ENCODE peak calls at places on chromosome 19, in four cellular contexts. One of them, this sample, is unnamed. For H3K4me1, the result is how much of the 10 kb centered on the place peaks cover.

GRCh38 chr19:17385878-17386611 is 8.0 kb downstream of the CCDC194 start:
- DNase-seq in mesendoderm: peak
- DNase-seq in DND-41: peak
- DNase-seq in neuronal stem cell: no peak
- DNase-seq in this sample: peak

GRCh38 chr19:45076029-45076850 is at the start of gene ZNF296:
- DNase-seq in mesendoderm: peak
- DNase-seq in DND-41: no peak
- DNase-seq in neuronal stem cell: peak
- DNase-seq in this sample: peak

GRCh38 chr19:40616178-40616577 is 15.0 kb downstream of the LTBP4 start:
- DNase-seq in mesendoderm: no peak
- DNase-seq in DND-41: no peak
- DNase-seq in neuronal stem cell: no peak
- DNase-seq in this sample: no peak

GRCh38 chr19:38401148-38401547 is 1.7 kb upstream of the FAM98C start:
- DNase-seq in mesendoderm: peak
- DNase-seq in DND-41: no peak
- DNase-seq in neuronal stem cell: no peak
- DNase-seq in this sample: no peak

GRCh38 chr19:44021221-44021620 is 4.0 kb upstream of the ZNF222 start:
- DNase-seq in mesendoderm: no peak
- DNase-seq in DND-41: no peak
- DNase-seq in neuronal stem cell: no peak
- DNase-seq in this sample: no peak

GRCh38 chr19:24071078-24071477 is 15.9 kb upstream of the ZNF254 start:
- DNase-seq in mesendoderm: no peak
- DNase-seq in DND-41: no peak
- DNase-seq in neuronal stem cell: no peak
- DNase-seq in this sample: no peak

GRCh38 chr19:38647966-38648788 is 728 bp downstream of the ACTN4 start:
- DNase-seq in mesendoderm: no peak
- DNase-seq in DND-41: peak
- DNase-seq in neuronal stem cell: no peak
- DNase-seq in this sample: no peak

GRCh38 chr19:48681127-48681470 is 8.3 kb upstream of the NTN5 start:
- DNase-seq in mesendoderm: no peak
- DNase-seq in DND-41: peak
- DNase-seq in neuronal stem cell: no peak
- DNase-seq in this sample: no peak

GRCh38 chr19:11058246-11059030 is 30.8 kb upstream of the LDLR start:
- DNase-seq in mesendoderm: no peak
- DNase-seq in DND-41: no peak
- DNase-seq in neuronal stem cell: no peak
- DNase-seq in this sample: no peak

GRCh38 chr19:51259348-51260245 is 8.7 kb downstream of the SIGLECL1 start:
- DNase-seq in mesendoderm: peak
- DNase-seq in DND-41: peak
- DNase-seq in neuronal stem cell: peak
- DNase-seq in this sample: no peak

GRCh38 chr19:15456871-15457700 is 7.3 kb downstream of the RASAL3 start:
- DNase-seq in mesendoderm: peak
- DNase-seq in DND-41: no peak
- DNase-seq in neuronal stem cell: no peak
- DNase-seq in this sample: no peak

GRCh38 chr19:55341191-55342043 is 1.7 kb downstream of the KMT5C start:
- DNase-seq in mesendoderm: peak
- DNase-seq in DND-41: peak
- DNase-seq in neuronal stem cell: peak
- DNase-seq in this sample: peak

GRCh38 chr19:2426661-2427322 is 594 bp downstream of the TIMM13 start:
- DNase-seq in mesendoderm: peak
- DNase-seq in DND-41: peak
- DNase-seq in neuronal stem cell: peak
- DNase-seq in this sample: peak

DNA sequence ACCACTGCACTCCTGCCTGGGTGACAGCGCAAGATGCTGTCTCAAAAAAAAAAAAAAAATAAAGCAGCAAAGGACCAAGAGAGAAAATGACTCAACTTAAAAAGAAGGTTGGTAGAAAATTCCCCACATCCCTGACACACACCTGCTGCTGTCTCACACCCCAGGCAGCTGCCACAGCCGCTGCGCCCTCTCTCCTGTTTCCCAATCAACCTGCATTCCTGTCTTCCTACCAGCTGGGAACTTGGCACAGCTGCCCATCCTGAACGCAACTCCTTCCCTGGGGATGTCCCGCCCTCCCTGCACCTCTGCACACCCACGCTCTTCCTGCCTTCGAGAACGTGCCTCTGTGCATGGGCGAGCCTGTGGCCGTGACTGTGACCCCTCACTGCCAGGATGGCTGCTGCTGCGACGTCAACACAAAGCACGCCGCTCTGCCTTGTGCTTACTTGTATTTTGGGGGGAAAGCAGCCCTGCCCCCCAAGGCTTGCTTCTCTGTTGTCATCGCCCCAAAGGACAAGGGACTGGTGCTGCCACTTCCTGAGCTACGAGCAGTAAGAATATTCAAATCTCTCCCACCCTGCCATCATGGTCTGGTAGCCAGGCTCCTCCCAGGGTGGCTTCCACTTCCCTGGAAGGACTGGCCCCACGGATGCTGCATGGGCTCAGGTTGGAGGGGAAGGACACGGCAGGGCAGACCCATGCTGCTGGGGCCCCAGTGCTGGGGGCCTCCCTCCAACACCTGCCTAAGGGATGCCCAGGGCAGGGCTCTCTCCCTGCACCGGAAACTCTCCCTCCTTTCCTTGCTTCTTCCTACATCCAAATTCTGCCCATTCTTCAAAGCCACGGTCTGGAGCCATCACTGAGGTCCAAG is 20.7 kb downstream of the SH3GL1 start:
- DNase-seq in mesendoderm: no peak
- DNase-seq in DND-41: no peak
- DNase-seq in neuronal stem cell: no peak
- DNase-seq in this sample: peak
- H3K4me1 ChIP-seq in mesendoderm: under half
- H3K4me1 ChIP-seq in DND-41: under half
- H3K4me1 ChIP-seq in neuronal stem cell: under half
- H3K4me1 ChIP-seq in this sample: half or more

GRCh38 chr19:4374451-4375163 is 25.7 kb downstream of the SH3GL1 start:
- DNase-seq in mesendoderm: peak
- DNase-seq in DND-41: no peak
- DNase-seq in neuronal stem cell: no peak
- DNase-seq in this sample: no peak

GRCh38 chr19:4375164-4375619 is 25.2 kb downstream of the SH3GL1 start:
- DNase-seq in mesendoderm: peak
- DNase-seq in DND-41: no peak
- DNase-seq in neuronal stem cell: no peak
- DNase-seq in this sample: no peak

GRCh38 chr19:4375620-4376228 is 24.6 kb downstream of the SH3GL1 start:
- DNase-seq in mesendoderm: peak
- DNase-seq in DND-41: no peak
- DNase-seq in neuronal stem cell: no peak
- DNase-seq in this sample: no peak

GRCh38 chr19:4376991-4377781 is 23.2 kb downstream of the SH3GL1 start:
- DNase-seq in mesendoderm: no peak
- DNase-seq in DND-41: no peak
- DNase-seq in neuronal stem cell: no peak
- DNase-seq in this sample: no peak

GRCh38 chr19:4376245-4376990 is 23.9 kb downstream of the SH3GL1 start:
- DNase-seq in mesendoderm: no peak
- DNase-seq in DND-41: no peak
- DNase-seq in neuronal stem cell: no peak
- DNase-seq in this sample: no peak
- H3K4me3 ChIP-seq in mesendoderm: no peak
- H3K4me3 ChIP-seq in DND-41: no peak
- H3K4me3 ChIP-seq in neuronal stem cell: no peak
- H3K4me3 ChIP-seq in this sample: no peak

GRCh38 chr19:3981373-3981735 is 3.9 kb downstream of the EEF2 start:
- DNase-seq in mesendoderm: no peak
- DNase-seq in DND-41: no peak
- DNase-seq in neuronal stem cell: no peak
- DNase-seq in this sample: no peak
- H3K27ac ChIP-seq in mesendoderm: no peak
- H3K27ac ChIP-seq in DND-41: no peak
- H3K27ac ChIP-seq in neuronal stem cell: no peak
- H3K27ac ChIP-seq in this sample: no peak

GRCh38 chr19:54162241-54162805 is 2.8 kb upstream of the LENG1 start:
- DNase-seq in mesendoderm: peak
- DNase-seq in DND-41: peak
- DNase-seq in neuronal stem cell: no peak
- DNase-seq in this sample: peak

GRCh38 chr19:54160182-54160811 is 776 bp upstream of the LENG1 start:
- DNase-seq in mesendoderm: peak
- DNase-seq in DND-41: peak
- DNase-seq in neuronal stem cell: no peak
- DNase-seq in this sample: no peak

GRCh38 chr19:54162884-54163283 is 3.4 kb upstream of the LENG1 start:
- DNase-seq in mesendoderm: no peak
- DNase-seq in DND-41: peak
- DNase-seq in neuronal stem cell: no peak
- DNase-seq in this sample: no peak

GRCh38 chr19:54159352-54160181 is at the start of gene LENG1:
- DNase-seq in mesendoderm: peak
- DNase-seq in DND-41: peak
- DNase-seq in neuronal stem cell: peak
- DNase-seq in this sample: peak

DNA sequence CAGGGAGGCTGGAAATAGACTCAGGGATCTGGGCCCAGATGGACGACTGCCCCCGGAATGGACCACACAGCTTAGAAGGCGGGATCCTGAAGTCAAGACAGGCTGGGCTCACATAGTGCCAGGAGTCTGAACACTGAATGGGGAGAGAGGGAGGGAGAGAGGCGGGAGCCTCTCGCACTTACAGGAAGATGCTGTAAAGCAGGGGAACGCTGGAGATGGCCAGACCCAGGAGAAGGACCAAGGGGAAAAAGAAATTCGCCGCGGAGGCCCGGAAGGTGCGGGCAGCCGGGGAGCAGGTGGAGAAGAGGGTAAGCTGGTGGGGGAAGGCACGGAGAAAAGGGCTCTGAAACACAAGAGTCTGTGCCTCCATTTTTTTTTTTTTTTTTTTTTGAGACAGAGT is 1.4 kb upstream of the LENG1 start:
- DNase-seq in mesendoderm: no peak
- DNase-seq in DND-41: no peak
- DNase-seq in neuronal stem cell: no peak
- DNase-seq in this sample: no peak
- H3K4me1 ChIP-seq in mesendoderm: under half
- H3K4me1 ChIP-seq in DND-41: half or more
- H3K4me1 ChIP-seq in neuronal stem cell: under half
- H3K4me1 ChIP-seq in this sample: half or more